ENCODE peak calls at places on chromosome 16, in eight cellular contexts. F is foreskin fibroblast, G is GM12865, V is epithelial cell of proximal tubule, U is neural progenitor cell, E is RWPE2, S is Peyer's patch, J is pancreas. M is an unnamed sample.

GRCh38 chr16:86387461-86388440 is 122.6 kb upstream of the FOXF1 start:
- DNase-seq in U (no peak), E (no peak), F (peak), J (no peak), G (no peak), V (no peak), S (no peak), M (peak)

GRCh38 chr16:56743840-56744239 is 13.9 kb downstream of the NUP93 start:
- DNase-seq in E (no peak), V (no peak), J (no peak), S (no peak), F (peak), G (no peak), U (no peak), M (peak)

GRCh38 chr16:50338371-50339231 is 30.2 kb downstream of the BRD7 start:
- DNase-seq in G (no peak), J (no peak), S (no peak), E (no peak), U (no peak), V (no peak), F (no peak), M (no peak)

GRCh38 chr16:9787717-9788116 is 394.5 kb downstream of the GRIN2A start:
- DNase-seq in U (no peak), E (no peak), V (no peak), J (no peak), G (peak), S (no peak), F (no peak), M (no peak)

GRCh38 chr16:84430860-84431259 is 62.5 kb downstream of the ATP2C2 start:
- DNase-seq in J (no peak), F (no peak), E (no peak), S (no peak), V (no peak), U (no peak), G (no peak), M (no peak)

GRCh38 chr16:5415123-5415522 is 317.5 kb upstream of the EEF2KMT start:
- DNase-seq in V (no peak), U (peak), J (no peak), E (no peak), S (no peak), G (no peak), F (no peak), M (no peak)

GRCh38 chr16:75471723-75472634 is 7.5 kb upstream of the TMEM170A start:
- DNase-seq in S (no peak), G (peak), U (peak), J (no peak), V (no peak), F (peak), E (no peak), M (no peak)

GRCh38 chr16:23996258-23996955 is 160.6 kb downstream of the PRKCB start:
- DNase-seq in E (no peak), F (no peak), U (no peak), G (no peak), J (no peak), V (no peak), S (no peak), M (no peak)

GRCh38 chr16:1726661-1727502 is 20.9 kb downstream of the MAPK8IP3 start:
- DNase-seq in S (no peak), V (no peak), E (no peak), F (no peak), U (no peak), G (no peak), J (no peak), M (no peak)

GRCh38 chr16:68364601-68364998 is 53.8 kb downstream of the PRMT7 start:
- DNase-seq in F (peak), G (no peak), S (no peak), J (no peak), V (no peak), U (no peak), E (no peak), M (no peak)

GRCh38 chr16:81635336-81635947 is 143.6 kb upstream of the PLCG2 start:
- DNase-seq in G (no peak), E (no peak), U (no peak), F (no peak), V (no peak), J (no peak), S (no peak), M (no peak)

GRCh38 chr16:75550211-75550662 is 5.8 kb downstream of the TMEM231 start:
- DNase-seq in J (no peak), G (peak), F (peak), S (peak), E (no peak), V (no peak), U (peak), M (no peak)

GRCh38 chr16:84484579-84485254 is 19.7 kb downstream of the MEAK7 start:
- DNase-seq in V (no peak), U (peak), E (peak), S (no peak), F (peak), J (peak), G (peak), M (no peak)

GRCh38 chr16:87178177-87178863 is 138.9 kb downstream of the C16orf95 start:
- DNase-seq in U (peak), E (no peak), V (no peak), J (no peak), G (no peak), F (peak), S (no peak), M (no peak)

GRCh38 chr16:56145369-56145768 is 45.9 kb upstream of the GNAO1 start:
- DNase-seq in V (no peak), S (no peak), J (no peak), G (no peak), U (no peak), F (no peak), E (no peak), M (no peak)

GRCh38 chr16:86697715-86698114 is 119.4 kb downstream of the FOXL1 start:
- DNase-seq in U (no peak), G (no peak), F (peak), E (no peak), V (no peak), J (no peak), S (no peak), M (no peak)

GRCh38 chr16:58492066-58492465 is 7.9 kb upstream of the NDRG4 start:
- DNase-seq in S (no peak), E (no peak), U (no peak), G (no peak), V (no peak), F (no peak), J (no peak), M (no peak)

GRCh38 chr16:73020409-73020884 is 27.5 kb downstream of the ZFHX3 start:
- DNase-seq in E (peak), F (peak), G (no peak), V (peak), U (no peak), J (peak), S (peak), M (peak)

GRCh38 chr16:9159839-9160550 is 68.6 kb downstream of the HAPSTR1 start:
- DNase-seq in J (peak), S (peak), U (peak), E (no peak), F (peak), V (no peak), G (peak), M (peak)

GRCh38 chr16:26987631-26988030 is 79.1 kb upstream of the C16orf82 start:
- DNase-seq in U (no peak), S (no peak), F (peak), G (no peak), V (peak), J (no peak), E (no peak), M (peak)

GRCh38 chr16:74563828-74564263 is 43.1 kb downstream of the GLG1 start:
- DNase-seq in S (no peak), G (no peak), E (no peak), J (no peak), F (peak), U (no peak), V (no peak), M (no peak)

GRCh38 chr16:55037051-55037450 is 106.4 kb downstream of the IRX5 start:
- DNase-seq in F (no peak), V (no peak), E (no peak), G (no peak), J (no peak), S (no peak), U (no peak), M (peak)

GRCh38 chr16:26957283-26957859 is 109.4 kb upstream of the C16orf82 start:
- DNase-seq in S (no peak), V (no peak), U (no peak), G (no peak), J (no peak), E (no peak), F (no peak), M (no peak)

GRCh38 chr16:73418746-73419145 is 370.8 kb upstream of the ZFHX3 start:
- DNase-seq in G (no peak), F (no peak), U (no peak), E (no peak), J (no peak), S (no peak), V (no peak), M (no peak)

GRCh38 chr16:86077243-86077940 is 178.4 kb downstream of the IRF8 start:
- DNase-seq in G (no peak), J (peak), V (no peak), E (no peak), S (peak), F (no peak), U (no peak), M (no peak)

GRCh38 chr16:49127103-49127502 is 154.5 kb downstream of the CBLN1 start:
- DNase-seq in E (no peak), U (peak), V (no peak), J (no peak), G (peak), F (peak), S (no peak), M (no peak)

GRCh38 chr16:48366165-48367093 is 18.8 kb downstream of the SIAH1 start:
- DNase-seq in U (peak), V (peak), G (peak), F (peak), E (no peak), J (no peak), S (no peak), M (peak)

GRCh38 chr16:76280421-76280820 is 3.2 kb downstream of the CNTNAP4 start:
- DNase-seq in G (no peak), U (no peak), F (no peak), V (no peak), J (no peak), S (no peak), E (no peak), M (no peak)

DNA sequence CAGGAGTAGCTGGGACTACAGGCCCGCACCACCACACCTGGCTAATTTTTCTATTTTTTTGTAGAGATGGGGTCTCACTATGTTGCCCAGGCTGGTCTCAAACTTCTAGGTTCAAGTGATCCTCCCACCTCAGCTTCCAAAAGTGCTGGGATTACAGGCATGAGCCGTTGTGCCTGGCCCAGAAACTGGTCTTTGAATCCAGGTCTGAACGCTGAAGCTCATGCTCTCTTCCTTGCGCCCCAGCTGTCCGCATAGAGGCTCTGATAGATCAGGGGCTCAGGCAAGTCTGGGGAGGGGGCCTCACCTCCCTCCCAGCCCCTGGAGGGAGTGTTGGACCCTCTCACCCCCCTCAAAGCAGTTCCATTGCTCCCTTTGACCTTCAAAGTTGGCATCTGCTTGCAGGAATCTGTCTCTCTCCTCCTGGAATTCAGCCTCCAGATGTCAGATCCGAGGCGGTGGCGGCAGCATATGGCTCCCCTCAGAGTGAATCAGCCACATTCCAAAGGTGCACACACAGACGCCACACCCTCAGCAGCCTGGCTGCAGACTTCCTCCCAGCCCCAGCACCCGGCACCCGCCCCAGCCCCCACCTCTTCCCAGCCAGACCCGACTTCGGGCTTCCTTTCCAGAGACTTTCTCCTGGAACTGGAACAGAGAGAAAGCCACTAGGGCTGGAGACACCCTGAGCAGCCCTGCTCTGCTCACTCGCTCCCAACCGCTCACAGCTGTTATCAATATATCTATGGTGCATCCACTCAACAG is 16.9 kb upstream of the GLIS2 start:
- DNase-seq in F (peak), V (no peak), S (peak), G (no peak), J (no peak), E (peak), U (peak), M (peak)
- H3K4me3 ChIP-seq in F (no peak), V (peak), S (peak), G (no peak), J (no peak), E (no peak), U (no peak), M (no peak)

GRCh38 chr16:14202095-14202494 is 131.0 kb downstream of the MRTFB start:
- DNase-seq in S (no peak), G (no peak), J (no peak), V (no peak), U (no peak), F (no peak), E (no peak), M (no peak)

GRCh38 chr16:14202697-14203096 is 131.6 kb downstream of the MRTFB start:
- DNase-seq in J (no peak), V (no peak), F (peak), E (no peak), S (no peak), U (peak), G (peak), M (no peak)

GRCh38 chr16:14205666-14206065 is 134.5 kb downstream of the MRTFB start:
- DNase-seq in J (no peak), G (peak), E (no peak), V (no peak), U (no peak), F (no peak), S (no peak), M (no peak)
- H3K4me3 ChIP-seq in J (no peak), G (no peak), E (no peak), V (no peak), U (no peak), F (no peak), S (no peak), M (no peak)

DNA sequence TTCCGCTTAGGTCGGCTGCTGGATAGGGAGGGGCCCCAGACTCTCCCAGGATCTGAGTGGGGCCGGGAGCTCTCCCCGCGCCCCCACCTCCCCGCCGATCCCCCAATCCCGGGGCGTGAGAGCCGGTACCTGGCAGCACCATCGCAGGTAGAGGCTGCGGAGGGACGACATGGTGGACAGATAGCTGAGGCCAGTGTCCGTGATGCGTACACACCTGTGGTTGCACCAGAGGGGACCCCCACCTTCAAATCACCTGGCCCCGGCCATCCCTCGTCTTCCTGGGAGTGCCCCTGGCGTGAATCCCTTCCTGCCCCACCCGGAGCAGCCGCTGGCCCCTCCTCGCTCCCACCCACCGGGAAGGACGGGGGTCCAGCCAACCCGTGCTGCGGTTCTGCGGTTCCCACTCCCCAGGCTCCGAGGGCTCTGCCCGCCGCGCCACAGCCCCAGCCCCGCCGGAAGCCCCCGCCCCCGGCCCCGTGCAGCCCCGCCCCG is 4.7 kb upstream of the WDR24 start:
- DNase-seq in F (no peak), E (no peak), V (no peak), J (no peak), U (no peak), S (no peak), G (no peak), M (no peak)
- H3K4me3 ChIP-seq in F (no peak), E (peak), V (peak), J (no peak), U (peak), S (peak), G (peak), M (no peak)

GRCh38 chr16:70577256-70577698 is 53.7 kb downstream of the SF3B3 start:
- DNase-seq in G (no peak), S (no peak), E (peak), F (peak), V (peak), U (no peak), J (peak), M (peak)

GRCh38 chr16:70578035-70578434 is 54.4 kb downstream of the SF3B3 start:
- DNase-seq in E (peak), U (no peak), J (peak), F (no peak), S (no peak), G (no peak), V (no peak), M (no peak)

GRCh38 chr16:70579248-70579647 is 55.6 kb downstream of the SF3B3 start:
- DNase-seq in J (no peak), G (no peak), F (no peak), V (no peak), U (no peak), E (no peak), S (no peak), M (no peak)

GRCh38 chr16:70582280-70582978 is 58.8 kb downstream of the SF3B3 start:
- DNase-seq in V (no peak), U (peak), J (no peak), F (peak), E (no peak), S (no peak), G (peak), M (no peak)

DNA sequence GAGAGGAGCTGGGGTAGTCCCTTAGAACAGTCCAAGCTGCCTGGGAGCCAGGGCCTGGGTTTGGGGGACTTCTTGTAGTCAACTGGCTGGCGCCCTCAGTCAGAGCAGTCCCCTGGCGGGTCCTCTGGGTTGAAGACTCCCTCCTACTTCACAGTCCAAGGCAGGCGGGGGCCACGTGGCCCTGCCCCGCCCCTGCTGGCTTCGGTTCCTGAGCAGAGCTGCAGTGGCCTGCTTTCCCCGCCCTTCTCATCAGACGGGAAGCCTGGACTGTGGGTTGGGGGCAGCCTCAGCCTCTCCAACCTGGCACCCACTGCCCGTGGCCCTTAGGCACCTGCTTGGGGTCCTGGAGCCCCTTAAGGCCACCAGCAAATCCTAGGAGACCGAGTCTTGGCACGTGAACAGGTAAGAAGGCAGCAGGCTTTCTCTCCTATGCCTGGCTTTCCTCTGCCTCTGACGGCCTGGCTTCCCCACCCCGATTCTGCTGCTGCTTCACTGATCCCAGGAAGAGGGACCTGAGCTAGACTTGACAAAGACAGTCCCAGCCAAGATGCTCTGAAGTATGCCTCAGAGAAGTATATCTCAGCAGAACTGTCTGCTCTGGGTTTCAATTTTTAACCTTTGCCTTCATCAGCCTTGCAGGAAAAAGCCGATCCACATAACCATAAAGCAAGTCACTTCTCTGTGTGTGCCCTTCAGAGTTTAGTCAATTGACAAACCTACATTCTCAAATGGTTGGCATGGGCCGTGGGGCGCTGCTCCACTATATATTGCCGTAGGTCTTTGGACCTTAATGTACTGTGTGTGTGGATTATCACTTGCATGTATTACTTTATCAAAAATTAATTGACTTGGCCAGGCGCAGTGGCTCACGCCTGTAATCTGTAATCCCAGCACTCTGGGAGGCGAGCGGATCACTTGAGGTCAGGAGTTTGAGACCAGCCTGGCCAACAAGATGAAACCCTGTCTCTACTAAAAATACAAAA is 56.3 kb downstream of the SF3B3 start:
- DNase-seq in J (peak), S (peak), G (no peak), E (no peak), V (no peak), U (no peak), F (no peak), M (no peak)
- H3K4me3 ChIP-seq in J (no peak), S (peak), G (no peak), E (no peak), V (peak), U (no peak), F (no peak), M (no peak)

GRCh38 chr16:11752856-11753255 is 10.2 kb upstream of the TXNDC11 start:
- DNase-seq in V (no peak), G (no peak), F (no peak), E (no peak), J (no peak), S (no peak), U (no peak), M (no peak)
- H3K4me3 ChIP-seq in V (no peak), G (no peak), F (no peak), E (no peak), J (no peak), S (no peak), U (no peak), M (no peak)

GRCh38 chr16:28524544-28525179 is 14.1 kb downstream of the NUPR1 start:
- DNase-seq in E (no peak), F (no peak), U (no peak), G (peak), J (no peak), V (no peak), S (no peak), M (no peak)

GRCh38 chr16:28529124-28529523 is 9.7 kb downstream of the NUPR1 start:
- DNase-seq in E (no peak), S (no peak), J (no peak), V (no peak), U (no peak), G (no peak), F (no peak), M (no peak)

GRCh38 chr16:28527985-28528384 is 10.8 kb downstream of the NUPR1 start:
- DNase-seq in U (no peak), G (no peak), S (no peak), V (no peak), J (no peak), E (no peak), F (no peak), M (no peak)

GRCh38 chr16:28528463-28528867 is 10.3 kb downstream of the NUPR1 start:
- DNase-seq in V (no peak), S (no peak), E (no peak), U (no peak), G (no peak), J (no peak), F (no peak), M (no peak)

GRCh38 chr16:28526201-28527099 is 12.3 kb downstream of the NUPR1 start:
- DNase-seq in F (no peak), E (no peak), S (no peak), U (no peak), V (no peak), G (no peak), J (no peak), M (no peak)
- H3K4me3 ChIP-seq in F (no peak), E (no peak), S (no peak), U (no peak), V (no peak), G (no peak), J (no peak), M (no peak)